ENCODE peak calls at places on chromosomes 1 and 21, in four cellular contexts. U, B, N and X are unnamed samples.

GRCh38 chr1:40232444-40232843 is 15.3 kb upstream of the TMCO2 start:
- DNase-seq in U (peak; percentile 42), B (no peak), N (no peak), X (no peak)

GRCh38 chr1:247300491-247301175 is 31.0 kb downstream of the ZNF496 start:
- DNase-seq in U (no peak), B (no peak), N (peak; percentile 62), X (no peak)

GRCh38 chr1:6010554-6010953 is 18.3 kb upstream of the NPHP4 start:
- DNase-seq in U (no peak), B (no peak), N (peak; percentile 30), X (no peak)

GRCh38 chr1:88890790-88891317 is 513 bp downstream of the GTF2B start:
- DNase-seq in U (peak; percentile 17), B (peak; percentile 44), N (no peak), X (no peak)

GRCh38 chr1:87115317-87115885 is 201.0 kb downstream of the HS2ST1 start:
- DNase-seq in U (no peak), B (peak; percentile 88), N (no peak), X (no peak)

GRCh38 chr1:187476671-187477070 is 647.9 kb downstream of the PLA2G4A start:
- DNase-seq in U (no peak), B (peak; percentile 11), N (no peak), X (no peak)

GRCh38 chr1:68120136-68120791 is 69.8 kb upstream of the DIRAS3 start:
- DNase-seq in U (no peak), B (peak; percentile 84), N (no peak), X (no peak)

GRCh38 chr1:242147096-242147976 is 148.4 kb upstream of the MAP1LC3C start:
- DNase-seq in U (no peak), B (peak; percentile 61), N (no peak), X (no peak)

GRCh38 chr21:33947451-33948095 is 32.0 kb upstream of the ATP5PO start:
- DNase-seq in U (peak; percentile 80), B (peak; percentile 98), N (no peak), X (peak; percentile 20)

GRCh38 chr1:99643021-99643779 is 2.7 kb upstream of the PALMD start:
- DNase-seq in U (no peak), B (no peak), N (no peak), X (no peak)

GRCh38 chr1:36108314-36108713 is 16.7 kb downstream of the COL8A2 start:
- DNase-seq in U (no peak), B (peak; percentile 25), N (no peak), X (no peak)

GRCh38 chr1:38246955-38247952 is 200.7 kb upstream of the POU3F1 start:
- DNase-seq in U (no peak), B (peak; percentile 49), N (no peak), X (no peak)

GRCh38 chr1:226199971-226200370 is 13.4 kb upstream of the ACBD3 start:
- DNase-seq in U (no peak), B (no peak), N (no peak), X (no peak)

GRCh38 chr21:44866780-44867179 is 6.7 kb downstream of the PTTG1IP start:
- DNase-seq in U (no peak), B (peak; percentile 76), N (no peak), X (no peak)

GRCh38 chr1:3136532-3136931 is 67.5 kb downstream of the PRDM16 start:
- DNase-seq in U (no peak), B (no peak), N (no peak), X (no peak)

GRCh38 chr1:147541672-147542548 is 609 bp downstream of the BCL9 start:
- DNase-seq in U (peak; percentile 13), B (peak; percentile 23), N (peak; percentile 83), X (no peak)

GRCh38 chr1:91831132-91831930 is 54.6 kb downstream of the TGFBR3 start:
- DNase-seq in U (no peak), B (peak; percentile 70), N (no peak), X (no peak)

GRCh38 chr1:193656841-193657240 is 470.4 kb upstream of the B3GALT2 start:
- DNase-seq in U (no peak), B (no peak), N (no peak), X (no peak)

GRCh38 chr1:203607169-203607873 is 19.3 kb upstream of the ATP2B4 start:
- DNase-seq in U (peak; percentile 70), B (peak; percentile 94), N (no peak), X (no peak)

GRCh38 chr1:36396359-36396758 is 1.3 kb downstream of the LSM10 start:
- DNase-seq in U (no peak), B (no peak), N (no peak), X (no peak)

GRCh38 chr1:210728437-210729149 is 399.9 kb downstream of the HHAT start:
- DNase-seq in U (no peak), B (no peak), N (no peak), X (no peak)

GRCh38 chr1:78157162-78157561 is 111.4 kb downstream of the GIPC2 start:
- DNase-seq in U (no peak), B (peak; percentile 91), N (no peak), X (no peak)

GRCh38 chr1:210292276-210292851 is 36.3 kb upstream of the HHAT start:
- DNase-seq in U (peak; percentile 15), B (no peak), N (peak; percentile 92), X (no peak)

GRCh38 chr1:109910123-109910962 is at the start of gene CSF1:
- DNase-seq in U (peak; percentile 55), B (peak; percentile 90), N (peak; percentile 88), X (peak; percentile 20)

GRCh38 chr1:87428351-87428750 is 99.7 kb downstream of the LMO4 start:
- DNase-seq in U (no peak), B (no peak), N (no peak), X (no peak)

GRCh38 chr21:46552865-46553379 is 52.0 kb downstream of the S100B start:
- DNase-seq in U (no peak), B (no peak), N (no peak), X (no peak)

GRCh38 chr1:48093696-48094518 is 96.7 kb upstream of the TRABD2B start:
- DNase-seq in U (peak; percentile 73), B (peak; percentile 44), N (peak; percentile 93), X (peak; percentile 17)

GRCh38 chr1:184954232-184954995 is 19.9 kb downstream of the NIBAN1 start:
- DNase-seq in U (no peak), B (peak; percentile 30), N (no peak), X (no peak)
- H3K4me3 ChIP-seq in U (no peak overlapping the region), B (no peak overlapping the region), N (no peak overlapping the region), X (no peak overlapping the region)

GRCh38 chr1:159068877-159069276 is 7.7 kb downstream of the AIM2 start:
- DNase-seq in U (no peak), B (peak; percentile 81), N (no peak), X (no peak)
- H3K4me3 ChIP-seq in U (no peak overlapping the region), B (no peak overlapping the region), N (no peak overlapping the region), X (no peak overlapping the region)

GRCh38 chr21:28883931-28884330 is 108.7 kb downstream of the LTN1 start:
- DNase-seq in U (no peak), B (no peak), N (no peak), X (no peak)
- H3K4me3 ChIP-seq in U (no peak overlapping the region), B (peak overlapping the region; percentile 68), N (no peak overlapping the region), X (no peak overlapping the region)

DNA sequence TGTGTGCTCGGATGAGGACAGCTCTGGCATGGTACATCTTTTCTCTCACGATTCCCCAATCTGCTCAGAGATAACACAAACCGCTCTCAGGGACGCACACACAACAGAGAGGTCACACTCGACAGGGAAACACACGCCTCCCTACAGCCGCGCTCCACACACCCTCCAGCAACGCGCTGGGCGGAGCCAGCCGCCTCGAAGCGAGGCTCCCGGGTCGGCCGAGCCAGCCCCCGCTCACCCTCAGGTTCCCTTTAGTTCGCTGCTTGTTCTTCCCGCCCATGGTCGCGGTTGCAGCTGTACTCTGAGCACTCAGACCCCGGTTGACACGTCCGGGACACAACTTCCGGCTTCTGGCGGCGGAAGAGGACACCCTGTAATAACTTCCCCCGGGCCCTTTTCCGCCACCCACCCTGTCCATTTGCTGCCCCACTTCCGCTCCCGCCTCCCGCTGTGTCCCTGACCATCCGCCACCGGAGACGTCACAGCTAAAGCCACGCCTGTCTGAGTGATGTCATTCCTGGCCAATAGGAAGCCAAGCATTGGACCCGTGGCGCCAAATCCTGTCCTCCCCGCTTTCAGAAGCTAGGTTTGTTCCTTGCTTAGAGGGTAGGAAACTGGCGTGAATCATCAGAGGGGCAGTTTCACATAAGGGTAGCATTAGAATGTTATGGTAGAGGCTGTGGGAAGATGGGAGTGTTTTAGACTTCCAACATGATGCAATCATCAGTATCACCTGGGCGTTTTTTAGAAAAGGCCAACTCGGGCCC is at the start of gene LTN1:
- DNase-seq in U (peak; percentile 98), B (peak; percentile 100), N (peak; percentile 98), X (peak; percentile 95)
- H3K4me3 ChIP-seq in U (peak within 1 kb of the TSS; percentile 98), B (peak within 1 kb of the TSS; percentile 84), N (peak within 1 kb of the TSS; percentile 62), X (peak within 1 kb of the TSS; percentile 94)

GRCh38 chr1:18686540-18686939 is 55.9 kb downstream of the PAX7 start:
- DNase-seq in U (no peak), B (no peak), N (no peak), X (no peak)
- H3K4me3 ChIP-seq in U (no peak overlapping the region), B (no peak overlapping the region), N (no peak overlapping the region), X (no peak overlapping the region)

DNA sequence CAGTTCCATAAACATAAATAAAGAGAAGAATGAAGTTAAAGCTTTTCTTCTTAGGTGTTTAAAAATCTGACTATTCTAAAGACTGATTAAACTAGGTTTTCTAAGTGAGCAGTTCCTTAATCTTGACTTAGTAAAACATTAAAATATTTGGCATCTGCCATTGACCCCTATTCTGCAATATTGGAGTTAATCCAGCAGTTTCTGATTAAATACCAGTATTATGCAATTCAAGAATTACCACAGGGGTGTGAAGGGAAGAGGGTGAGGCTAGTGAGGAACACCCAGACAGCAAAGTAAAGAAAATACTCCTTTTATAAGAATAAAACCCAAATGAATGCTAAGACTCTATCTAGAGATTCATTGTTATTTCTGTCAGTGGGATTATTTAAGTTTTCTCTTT is 40.9 kb downstream of the CLIC4 start:
- DNase-seq in U (no peak), B (peak; percentile 57), N (no peak), X (no peak)
- H3K4me3 ChIP-seq in U (no peak overlapping the region), B (no peak overlapping the region), N (no peak overlapping the region), X (no peak overlapping the region)

GRCh38 chr21:39087238-39087975 is 95.8 kb downstream of the PSMG1 start:
- DNase-seq in U (no peak), B (no peak), N (no peak), X (no peak)
- H3K4me3 ChIP-seq in U (no peak overlapping the region), B (no peak overlapping the region), N (no peak overlapping the region), X (no peak overlapping the region)